ENCODE peak calls at places on chromosomes 5 and 9, in nine cellular contexts. I is astrocyte of the spinal cord; Y is cardiac fibroblast; T is cardiac muscle cell; F is neural crest cell; V is fibroblast of pulmonary artery; A is lower leg skin; E is CD8-positive, alpha-beta T cell; Q is uterus. Z is an unnamed sample.

GRCh38 chr5:67234671-67235176 is 38.1 kb upstream of the CD180 start:
- DNase-seq in I (peak), Y (peak), T (peak), F (no peak), V (peak), A (no peak), E (no peak), Q (no peak), Z (peak)

GRCh38 chr5:135429326-135429725 is 17.8 kb downstream of the DCANP1 start:
- DNase-seq in I (no peak), Y (no peak), T (peak), F (no peak), V (peak), A (no peak), E (no peak), Q (no peak), Z (no peak)

GRCh38 chr5:74639538-74640449 is 734 bp downstream of the ENC1 start:
- DNase-seq in I (no peak), Y (peak), T (peak), F (no peak), V (peak), A (no peak), E (no peak), Q (peak), Z (peak)

GRCh38 chr9:81844131-81844567 is 84.1 kb upstream of the SPATA31D4 start:
- DNase-seq in I (no peak), Y (no peak), T (no peak), F (no peak), V (no peak), A (no peak), E (no peak), Q (no peak), Z (no peak)

GRCh38 chr5:167684251-167684650 is 607.2 kb upstream of the WWC1 start:
- DNase-seq in I (no peak), Y (peak), T (peak), F (no peak), V (peak), A (no peak), E (no peak), Q (no peak), Z (no peak)

GRCh38 chr5:92380069-92380770 is 997.1 kb upstream of the ARRDC3 start:
- DNase-seq in I (peak), Y (peak), T (peak), F (no peak), V (no peak), A (no peak), E (no peak), Q (no peak), Z (peak)

GRCh38 chr5:177474845-177475562 is 1.6 kb upstream of the DBN1 start:
- DNase-seq in I (no peak), Y (no peak), T (no peak), F (no peak), V (no peak), A (no peak), E (no peak), Q (peak), Z (no peak)

GRCh38 chr9:21688108-21689102 is 114.0 kb upstream of the MTAP start:
- DNase-seq in I (peak), Y (peak), T (peak), F (no peak), V (peak), A (peak), E (no peak), Q (no peak), Z (peak)

GRCh38 chr5:4018968-4019766 is 423.5 kb downstream of the IRX1 start:
- DNase-seq in I (no peak), Y (peak), T (peak), F (no peak), V (peak), A (peak), E (no peak), Q (no peak), Z (peak)

GRCh38 chr9:83185517-83186192 is 122.7 kb upstream of the RASEF start:
- DNase-seq in I (no peak), Y (no peak), T (no peak), F (no peak), V (no peak), A (no peak), E (no peak), Q (no peak), Z (no peak)

GRCh38 chr5:137164961-137165360 is 334.2 kb downstream of the SPOCK1 start:
- DNase-seq in I (no peak), Y (no peak), T (no peak), F (no peak), V (no peak), A (no peak), E (no peak), Q (no peak), Z (no peak)

GRCh38 chr5:50958852-50959457 is 292.5 kb downstream of the PARP8 start:
- DNase-seq in I (peak), Y (peak), T (peak), F (peak), V (peak), A (no peak), E (no peak), Q (no peak), Z (peak)

GRCh38 chr5:164487939-164488338 is 982.5 kb downstream of the MAT2B start:
- DNase-seq in I (no peak), Y (no peak), T (no peak), F (no peak), V (no peak), A (no peak), E (no peak), Q (no peak), Z (no peak)

GRCh38 chr9:2697492-2697891 is 19.8 kb upstream of the KCNV2 start:
- DNase-seq in I (no peak), Y (no peak), T (no peak), F (no peak), V (no peak), A (no peak), E (no peak), Q (no peak), Z (no peak)

GRCh38 chr9:34566191-34566849 is 23.2 kb downstream of the CNTFR start:
- DNase-seq in I (no peak), Y (no peak), T (no peak), F (no peak), V (no peak), A (no peak), E (no peak), Q (no peak), Z (no peak)

GRCh38 chr5:178327931-178328711 is 95.5 kb upstream of the PHYKPL start:
- DNase-seq in I (no peak), Y (no peak), T (no peak), F (no peak), V (no peak), A (no peak), E (no peak), Q (no peak), Z (no peak)

GRCh38 chr9:105681724-105682123 is 12.6 kb upstream of the TMEM38B start:
- DNase-seq in I (peak), Y (peak), T (peak), F (no peak), V (peak), A (no peak), E (no peak), Q (no peak), Z (peak)

GRCh38 chr5:124515494-124516222 is 230.8 kb downstream of the ZNF608 start:
- DNase-seq in I (no peak), Y (no peak), T (peak), F (no peak), V (no peak), A (no peak), E (no peak), Q (no peak), Z (no peak)

GRCh38 chr9:13388157-13388556 is 108.7 kb upstream of the MPDZ start:
- DNase-seq in I (peak), Y (peak), T (peak), F (no peak), V (peak), A (peak), E (no peak), Q (no peak), Z (peak)

GRCh38 chr9:117415584-117415937 is 704 bp upstream of the ASTN2 start:
- DNase-seq in I (no peak), Y (no peak), T (no peak), F (no peak), V (no peak), A (no peak), E (no peak), Q (no peak), Z (no peak)

GRCh38 chr5:127650022-127650421 is 1.1 kb downstream of the CTXN3 start:
- DNase-seq in I (peak), Y (no peak), T (peak), F (no peak), V (peak), A (no peak), E (no peak), Q (no peak), Z (no peak)

GRCh38 chr9:117145811-117146490 is 268.9 kb downstream of the ASTN2 start:
- DNase-seq in I (no peak), Y (no peak), T (no peak), F (no peak), V (no peak), A (no peak), E (no peak), Q (no peak), Z (no peak)

GRCh38 chr5:174736777-174737176 is 12.4 kb downstream of the MSX2 start:
- DNase-seq in I (no peak), Y (no peak), T (no peak), F (no peak), V (no peak), A (no peak), E (no peak), Q (no peak), Z (no peak)

GRCh38 chr9:70422371-70423043 is 8.1 kb upstream of the KLF9 start:
- DNase-seq in I (no peak), Y (no peak), T (no peak), F (no peak), V (no peak), A (no peak), E (no peak), Q (no peak), Z (no peak)

GRCh38 chr9:101029300-101030021 is 934 bp downstream of the PLPPR1 start:
- DNase-seq in I (no peak), Y (no peak), T (no peak), F (no peak), V (no peak), A (no peak), E (no peak), Q (no peak), Z (no peak)

GRCh38 chr5:73950441-73950873 is 324.5 kb downstream of the ARHGEF28 start:
- DNase-seq in I (peak), Y (no peak), T (no peak), F (no peak), V (no peak), A (no peak), E (no peak), Q (no peak), Z (peak)

GRCh38 chr5:107067391-107067790 is 603.3 kb downstream of the EFNA5 start:
- DNase-seq in I (peak), Y (no peak), T (no peak), F (peak), V (no peak), A (no peak), E (no peak), Q (no peak), Z (no peak)
- TF ChIP-seq CTCF in I (no peak), Y (no peak), T (no peak), F (no peak), V (no peak), A (no peak), E (no peak), Q (no peak), Z (no peak)

GRCh38 chr5:101590384-101590783 is 687.3 kb upstream of the ST8SIA4 start:
- DNase-seq in I (no peak), Y (no peak), T (no peak), F (no peak), V (no peak), A (no peak), E (no peak), Q (no peak), Z (no peak)
- TF ChIP-seq CTCF in I (peak), Y (no peak), T (no peak), F (peak), V (no peak), A (no peak), E (no peak), Q (no peak), Z (peak)

GRCh38 chr9:114271556-114272510 is 51.1 kb upstream of the ORM1 start:
- DNase-seq in I (peak), Y (peak), T (peak), F (peak), V (peak), A (no peak), E (no peak), Q (peak), Z (peak)
- TF ChIP-seq CTCF in I (peak), Y (peak), T (peak), F (peak), V (peak), A (no peak), E (no peak), Q (peak), Z (peak)

GRCh38 chr5:95720094-95720793 is 10.9 kb upstream of the RHOBTB3 start:
- DNase-seq in I (no peak), Y (no peak), T (no peak), F (no peak), V (no peak), A (no peak), E (no peak), Q (no peak), Z (peak)

GRCh38 chr5:95715799-95716461 is 15.2 kb upstream of the RHOBTB3 start:
- DNase-seq in I (peak), Y (peak), T (peak), F (no peak), V (peak), A (no peak), E (no peak), Q (no peak), Z (peak)

GRCh38 chr5:95717439-95717838 is 13.7 kb upstream of the RHOBTB3 start:
- DNase-seq in I (no peak), Y (no peak), T (no peak), F (no peak), V (no peak), A (no peak), E (no peak), Q (no peak), Z (no peak)

GRCh38 chr5:95718203-95718602 is 12.9 kb upstream of the RHOBTB3 start:
- DNase-seq in I (no peak), Y (no peak), T (no peak), F (no peak), V (no peak), A (no peak), E (no peak), Q (no peak), Z (no peak)

DNA sequence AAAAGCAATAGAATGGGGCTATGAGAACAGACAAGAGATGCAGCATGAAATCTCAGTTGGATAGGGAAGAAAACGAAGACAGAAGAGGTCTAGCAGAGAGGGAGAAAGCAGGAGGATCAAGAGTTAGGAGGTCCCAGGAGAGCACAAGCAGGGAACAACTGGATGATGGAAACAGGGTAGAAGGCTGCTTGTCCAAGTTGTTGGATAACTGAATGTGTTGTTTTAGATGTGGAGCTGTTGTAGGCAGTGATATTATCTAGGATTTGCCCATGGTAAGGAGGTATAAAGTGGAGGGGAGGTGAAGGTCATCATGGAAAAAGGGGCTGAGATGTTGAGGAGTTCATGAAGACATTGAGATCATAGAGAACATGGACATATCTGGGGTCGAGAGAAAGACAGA is 12.4 kb upstream of the RHOBTB3 start:
- DNase-seq in I (no peak), Y (no peak), T (no peak), F (no peak), V (no peak), A (no peak), E (no peak), Q (no peak), Z (no peak)
- TF ChIP-seq CTCF in I (no peak), Y (no peak), T (no peak), F (no peak), V (no peak), A (no peak), E (no peak), Q (no peak), Z (no peak)

GRCh38 chr9:10479172-10479571 is 133.6 kb downstream of the PTPRD start:
- DNase-seq in I (peak), Y (no peak), T (no peak), F (no peak), V (no peak), A (no peak), E (no peak), Q (no peak), Z (no peak)
- TF ChIP-seq CTCF in I (peak), Y (peak), T (no peak), F (peak), V (peak), A (no peak), E (no peak), Q (no peak), Z (no peak)

DNA sequence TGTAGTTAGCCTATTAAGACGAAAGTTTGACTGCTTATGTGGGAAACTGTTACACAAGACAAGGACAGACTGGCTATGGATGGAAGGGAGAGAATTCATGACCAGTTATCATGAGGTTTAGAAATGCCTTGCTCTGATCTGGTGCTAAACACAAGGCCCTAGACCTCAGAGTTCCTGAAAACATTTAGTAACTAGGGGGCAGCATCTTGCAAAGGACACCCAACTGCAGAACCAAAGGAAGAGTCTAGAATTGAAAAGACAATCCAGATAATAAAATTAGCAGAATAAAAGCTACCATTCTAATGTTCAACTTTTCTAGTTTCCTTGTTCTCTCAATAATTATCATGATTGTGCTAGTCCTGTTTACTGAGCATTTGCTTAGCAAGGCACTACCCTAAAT is 130.5 kb upstream of the GPR151 start:
- DNase-seq in I (no peak), Y (no peak), T (no peak), F (no peak), V (no peak), A (no peak), E (no peak), Q (no peak), Z (no peak)
- TF ChIP-seq CTCF in I (no peak), Y (no peak), T (no peak), F (no peak), V (no peak), A (no peak), E (no peak), Q (no peak), Z (no peak)

GRCh38 chr9:133463234-133463863 is 3.6 kb downstream of the CACFD1 start:
- DNase-seq in I (no peak), Y (no peak), T (no peak), F (no peak), V (no peak), A (no peak), E (no peak), Q (no peak), Z (no peak)
- TF ChIP-seq CTCF in I (peak), Y (no peak), T (no peak), F (peak), V (no peak), A (no peak), E (no peak), Q (no peak), Z (no peak)

GRCh38 chr5:169384661-169385060 is 83.7 kb upstream of the SLIT3 start:
- DNase-seq in I (peak), Y (no peak), T (no peak), F (no peak), V (no peak), A (no peak), E (no peak), Q (no peak), Z (peak)
- TF ChIP-seq CTCF in I (no peak), Y (no peak), T (no peak), F (no peak), V (no peak), A (no peak), E (no peak), Q (no peak), Z (no peak)

Z was measured in AG10803.